ENCODE peak calls at places on chromosomes 12 and 14, in four cellular contexts. O is NCI-H1105 treated with DMSO at 0.1 percent for 48 hours, G is esophagus squamous epithelium, Q is memory B cell. T is an unnamed sample.
A peak's percentile ranks its signal among the peaks of the same experiment; 100 is the strongest.

GRCh38 chr12:40241741-40242140 is 16.9 kb downstream of the LRRK2 start:
- DNase-seq in G (no peak), Q (no peak), O (no peak), T (no peak)

GRCh38 chr14:23530360-23531055 is 21.1 kb downstream of the ZFHX2 start:
- DNase-seq in G (no peak), O (no peak), Q (no peak), T (no peak)

GRCh38 chr12:4951601-4952000 is 41.9 kb downstream of the KCNA1 start:
- DNase-seq in Q (no peak), O (no peak), G (no peak), T (no peak)

GRCh38 chr12:110936367-110937103 is 16.2 kb upstream of the MYL2 start:
- DNase-seq in O (no peak), Q (no peak), G (no peak), T (no peak)

GRCh38 chr14:75476274-75476995 is 45.8 kb upstream of the BATF start:
- DNase-seq in G (no peak), Q (no peak), O (no peak), T (no peak)

GRCh38 chr12:52942914-52943207 is 6.1 kb upstream of the KRT18 start:
- DNase-seq in G (no peak), O (no peak), Q (no peak), T (no peak)

GRCh38 chr12:29320295-29321090 is 60.5 kb downstream of the ERGIC2 start:
- DNase-seq in G (no peak), Q (no peak), O (no peak), T (no peak)

GRCh38 chr12:71548906-71549305 is 109.3 kb downstream of the LGR5 start:
- DNase-seq in O (no peak), G (no peak), Q (no peak), T (no peak)

GRCh38 chr14:37428954-37429353 is 166.1 kb downstream of the FOXA1 start:
- DNase-seq in Q (no peak), O (no peak), G (no peak), T (no peak)

GRCh38 chr12:54689034-54689372 is 40.8 kb upstream of the DCD start:
- DNase-seq in O (peak; percentile 85), Q (no peak), G (no peak), T (no peak)

GRCh38 chr12:12909995-12910391 is 18.6 kb downstream of the GPRC5A start:
- DNase-seq in Q (no peak), G (no peak), O (no peak), T (no peak)

GRCh38 chr14:88933203-88933602 is 108.8 kb downstream of the TTC8 start:
- DNase-seq in G (no peak), O (peak; percentile 5), Q (no peak), T (no peak)

GRCh38 chr12:41188841-41189394 is 798 bp downstream of the PDZRN4 start:
- DNase-seq in O (peak; percentile 29), G (no peak), Q (no peak), T (no peak)

GRCh38 chr12:105945935-105946334 is 192.8 kb downstream of the NUAK1 start:
- DNase-seq in G (no peak), Q (no peak), O (no peak), T (no peak)

GRCh38 chr12:107580750-107581529 is 104.7 kb upstream of the PWP1 start:
- DNase-seq in O (no peak), G (no peak), Q (no peak), T (no peak)

GRCh38 chr14:38208825-38209562 is 1.3 kb downstream of the SSTR1 start:
- DNase-seq in G (no peak), Q (no peak), O (no peak), T (no peak)

GRCh38 chr14:57732886-57733285 is 133.0 kb downstream of the SLC35F4 start:
- DNase-seq in O (peak; percentile 47), Q (no peak), G (no peak), T (no peak)

GRCh38 chr12:114314403-114314802 is 91.5 kb downstream of the TBX5 start:
- DNase-seq in O (no peak), Q (no peak), G (no peak), T (no peak)

GRCh38 chr14:51533160-51533559 is 118.5 kb upstream of the FRMD6 start:
- DNase-seq in O (no peak), G (no peak), Q (no peak), T (no peak)

GRCh38 chr14:85129907-85130306 is 400.0 kb upstream of the FLRT2 start:
- DNase-seq in G (no peak), Q (no peak), O (no peak), T (no peak)

GRCh38 chr14:71539660-71540285 is 392.5 kb upstream of the RGS6 start:
- DNase-seq in O (no peak), G (no peak), Q (no peak), T (no peak)

GRCh38 chr12:80441921-80442320 is 2.1 kb upstream of the PTPRQ start:
- DNase-seq in G (no peak), Q (no peak), O (no peak), T (no peak)

GRCh38 chr14:53450871-53451270 is 297.7 kb upstream of the DDHD1 start:
- DNase-seq in O (peak; percentile 62), G (no peak), Q (no peak), T (no peak)

GRCh38 chr12:52216807-52217206 is 16.2 kb upstream of the KRT7 start:
- DNase-seq in G (no peak), Q (no peak), O (no peak), T (no peak)

GRCh38 chr14:30375280-30375892 is 183.6 kb upstream of the G2E3 start:
- DNase-seq in O (peak; percentile 39), Q (peak; percentile 48), G (no peak), T (no peak)

GRCh38 chr14:50343424-50343823 is 31.3 kb downstream of the DMAC2L start:
- DNase-seq in Q (no peak), O (no peak), G (no peak), T (no peak)

GRCh38 chr12:115163710-115164109 is 479.7 kb upstream of the TBX3 start:
- DNase-seq in Q (no peak), O (peak; percentile 84), G (no peak), T (no peak)

GRCh38 chr14:57983235-57983634 is 117.3 kb upstream of the SLC35F4 start:
- DNase-seq in Q (no peak), G (no peak), O (no peak), T (no peak)

GRCh38 chr12:69231479-69231878 is 7.9 kb upstream of the CPSF6 start:
- DNase-seq in G (no peak), O (no peak), Q (no peak), T (no peak)

GRCh38 chr14:37588956-37589737 is 5.9 kb downstream of the FOXA1 start:
- DNase-seq in Q (no peak), G (no peak), O (peak; percentile 76), T (no peak)

GRCh38 chr14:64515053-64515452 is 10.5 kb downstream of the ZBTB1 start:
- DNase-seq in G (no peak), O (no peak), Q (no peak), T (no peak)

GRCh38 chr14:35878272-35879140 is 52.4 kb downstream of the BRMS1L start:
- DNase-seq in G (no peak), Q (no peak), O (no peak), T (no peak)

GRCh38 chr14:35335388-35336092 is 43.4 kb downstream of the PSMA6 start:
- DNase-seq in G (no peak), O (no peak), Q (no peak), T (no peak)

GRCh38 chr12:69712826-69713225 is 13.7 kb upstream of the BEST3 start:
- DNase-seq in O (no peak), Q (no peak), G (no peak), T (no peak)

GRCh38 chr14:104092931-104093365 is 7.4 kb downstream of the ASPG start:
- DNase-seq in Q (no peak), O (no peak), G (no peak), T (no peak)

GRCh38 chr14:63770187-63770807 is 42.4 kb upstream of the SGPP1 start:
- DNase-seq in G (no peak), O (no peak), Q (peak; percentile 54), T (no peak)